ENCODE peak calls at places on chromosomes 12 and 14, in seven cellular contexts. One of them, this sample, is unnamed.
A peak's percentile ranks its signal among the peaks of the same experiment; 100 is the strongest.

GRCh38 chr12:67355428-67356385 is 86.5 kb downstream of the CAND1 start:
- DNase-seq in psoas muscle: no peak
- DNase-seq in fibroblast of lung: peak; percentile 76
- DNase-seq in left ventricle myocardium inferior: no peak
- DNase-seq in MM.1S: peak; percentile 46
- DNase-seq in trophoblast cell: peak; percentile 82
- DNase-seq in ovary: no peak
- DNase-seq in this sample: no peak

GRCh38 chr14:46198676-46199075 is 452.9 kb downstream of the RPL10L start:
- DNase-seq in MM.1S: no peak
- DNase-seq in left ventricle myocardium inferior: no peak
- DNase-seq in ovary: no peak
- DNase-seq in trophoblast cell: no peak
- DNase-seq in psoas muscle: no peak
- DNase-seq in fibroblast of lung: no peak
- DNase-seq in this sample: no peak

GRCh38 chr12:98758331-98758730 is 113.2 kb downstream of the APAF1 start:
- DNase-seq in MM.1S: no peak
- DNase-seq in psoas muscle: no peak
- DNase-seq in trophoblast cell: no peak
- DNase-seq in fibroblast of lung: no peak
- DNase-seq in left ventricle myocardium inferior: peak; percentile 25
- DNase-seq in ovary: peak; percentile 64
- DNase-seq in this sample: peak; percentile 70

GRCh38 chr12:121765573-121765972 is 27.9 kb downstream of the RHOF start:
- DNase-seq in trophoblast cell: peak; percentile 28
- DNase-seq in MM.1S: no peak
- DNase-seq in ovary: no peak
- DNase-seq in fibroblast of lung: peak; percentile 89
- DNase-seq in left ventricle myocardium inferior: no peak
- DNase-seq in psoas muscle: no peak
- DNase-seq in this sample: no peak

GRCh38 chr12:14948672-14949071 is 10.3 kb upstream of the ERP27 start:
- DNase-seq in trophoblast cell: peak; percentile 42
- DNase-seq in psoas muscle: no peak
- DNase-seq in ovary: no peak
- DNase-seq in MM.1S: peak; percentile 93
- DNase-seq in left ventricle myocardium inferior: no peak
- DNase-seq in fibroblast of lung: peak; percentile 81
- DNase-seq in this sample: no peak

GRCh38 chr14:77303417-77304156 is 17.1 kb downstream of the POMT2 start:
- DNase-seq in ovary: no peak
- DNase-seq in trophoblast cell: peak; percentile 79
- DNase-seq in left ventricle myocardium inferior: no peak
- DNase-seq in psoas muscle: no peak
- DNase-seq in MM.1S: no peak
- DNase-seq in fibroblast of lung: peak; percentile 91
- DNase-seq in this sample: no peak

GRCh38 chr12:107651867-107652449 is 33.6 kb upstream of the PWP1 start:
- DNase-seq in fibroblast of lung: no peak
- DNase-seq in psoas muscle: no peak
- DNase-seq in trophoblast cell: no peak
- DNase-seq in MM.1S: no peak
- DNase-seq in left ventricle myocardium inferior: no peak
- DNase-seq in ovary: no peak
- DNase-seq in this sample: no peak

GRCh38 chr12:48937170-48937569 is 11.9 kb upstream of the FKBP11 start:
- DNase-seq in trophoblast cell: no peak
- DNase-seq in ovary: no peak
- DNase-seq in fibroblast of lung: no peak
- DNase-seq in left ventricle myocardium inferior: no peak
- DNase-seq in psoas muscle: no peak
- DNase-seq in MM.1S: no peak
- DNase-seq in this sample: no peak

GRCh38 chr14:82999802-83000201 is 1466.1 kb upstream of the SEL1L start:
- DNase-seq in fibroblast of lung: peak; percentile 14
- DNase-seq in left ventricle myocardium inferior: no peak
- DNase-seq in psoas muscle: no peak
- DNase-seq in trophoblast cell: no peak
- DNase-seq in ovary: no peak
- DNase-seq in MM.1S: no peak
- DNase-seq in this sample: no peak

GRCh38 chr12:46358791-46359666 is 13.5 kb downstream of the SLC38A2 start:
- DNase-seq in trophoblast cell: no peak
- DNase-seq in MM.1S: no peak
- DNase-seq in fibroblast of lung: peak; percentile 20
- DNase-seq in ovary: no peak
- DNase-seq in psoas muscle: no peak
- DNase-seq in left ventricle myocardium inferior: no peak
- DNase-seq in this sample: no peak

GRCh38 chr12:104477812-104478388 is 21.2 kb downstream of the CHST11 start:
- DNase-seq in psoas muscle: no peak
- DNase-seq in ovary: no peak
- DNase-seq in fibroblast of lung: no peak
- DNase-seq in MM.1S: no peak
- DNase-seq in trophoblast cell: no peak
- DNase-seq in left ventricle myocardium inferior: no peak
- DNase-seq in this sample: no peak

GRCh38 chr12:42716521-42716920 is 127.0 kb upstream of the PRICKLE1 start:
- DNase-seq in psoas muscle: peak; percentile 64
- DNase-seq in ovary: no peak
- DNase-seq in fibroblast of lung: peak; percentile 37
- DNase-seq in left ventricle myocardium inferior: no peak
- DNase-seq in trophoblast cell: no peak
- DNase-seq in MM.1S: no peak
- DNase-seq in this sample: no peak

GRCh38 chr14:50213795-50214194 is 17.6 kb downstream of the SOS2 start:
- DNase-seq in psoas muscle: no peak
- DNase-seq in trophoblast cell: no peak
- DNase-seq in ovary: no peak
- DNase-seq in left ventricle myocardium inferior: no peak
- DNase-seq in MM.1S: no peak
- DNase-seq in fibroblast of lung: no peak
- DNase-seq in this sample: no peak

GRCh38 chr12:76866726-76867125 is 12.1 kb downstream of the CSRP2 start:
- DNase-seq in trophoblast cell: no peak
- DNase-seq in left ventricle myocardium inferior: no peak
- DNase-seq in fibroblast of lung: peak; percentile 41
- DNase-seq in ovary: no peak
- DNase-seq in psoas muscle: no peak
- DNase-seq in MM.1S: no peak
- DNase-seq in this sample: no peak

GRCh38 chr12:55697686-55698085 is 10.0 kb downstream of the ITGA7 start:
- DNase-seq in left ventricle myocardium inferior: no peak
- DNase-seq in fibroblast of lung: no peak
- DNase-seq in MM.1S: no peak
- DNase-seq in trophoblast cell: no peak
- DNase-seq in ovary: no peak
- DNase-seq in psoas muscle: peak; percentile 31
- DNase-seq in this sample: peak; percentile 18

GRCh38 chr14:99272669-99273024 is 650 bp upstream of the BCL11B start:
- DNase-seq in ovary: no peak
- DNase-seq in fibroblast of lung: no peak
- DNase-seq in trophoblast cell: no peak
- DNase-seq in MM.1S: no peak
- DNase-seq in left ventricle myocardium inferior: no peak
- DNase-seq in psoas muscle: no peak
- DNase-seq in this sample: no peak

GRCh38 chr12:66280573-66280972 is 21.7 kb upstream of the HELB start:
- DNase-seq in ovary: no peak
- DNase-seq in left ventricle myocardium inferior: no peak
- DNase-seq in trophoblast cell: peak; percentile 1
- DNase-seq in fibroblast of lung: no peak
- DNase-seq in psoas muscle: no peak
- DNase-seq in MM.1S: no peak
- DNase-seq in this sample: no peak

GRCh38 chr12:51838762-51839161 is 9.8 kb downstream of the FIGNL2 start:
- DNase-seq in fibroblast of lung: no peak
- DNase-seq in MM.1S: no peak
- DNase-seq in trophoblast cell: no peak
- DNase-seq in left ventricle myocardium inferior: no peak
- DNase-seq in ovary: no peak
- DNase-seq in psoas muscle: no peak
- DNase-seq in this sample: no peak

GRCh38 chr12:51836012-51836832 is 12.3 kb downstream of the FIGNL2 start:
- DNase-seq in MM.1S: no peak
- DNase-seq in fibroblast of lung: no peak
- DNase-seq in left ventricle myocardium inferior: no peak
- DNase-seq in psoas muscle: no peak
- DNase-seq in trophoblast cell: peak; percentile 54
- DNase-seq in ovary: no peak
- DNase-seq in this sample: no peak

GRCh38 chr12:51838036-51838435 is 10.5 kb downstream of the FIGNL2 start:
- DNase-seq in psoas muscle: no peak
- DNase-seq in left ventricle myocardium inferior: no peak
- DNase-seq in fibroblast of lung: no peak
- DNase-seq in ovary: no peak
- DNase-seq in trophoblast cell: no peak
- DNase-seq in MM.1S: no peak
- DNase-seq in this sample: no peak

GRCh38 chr12:51836833-51837184 is 11.7 kb downstream of the FIGNL2 start:
- DNase-seq in trophoblast cell: no peak
- DNase-seq in left ventricle myocardium inferior: no peak
- DNase-seq in ovary: no peak
- DNase-seq in psoas muscle: no peak
- DNase-seq in MM.1S: no peak
- DNase-seq in fibroblast of lung: no peak
- DNase-seq in this sample: no peak

DNA sequence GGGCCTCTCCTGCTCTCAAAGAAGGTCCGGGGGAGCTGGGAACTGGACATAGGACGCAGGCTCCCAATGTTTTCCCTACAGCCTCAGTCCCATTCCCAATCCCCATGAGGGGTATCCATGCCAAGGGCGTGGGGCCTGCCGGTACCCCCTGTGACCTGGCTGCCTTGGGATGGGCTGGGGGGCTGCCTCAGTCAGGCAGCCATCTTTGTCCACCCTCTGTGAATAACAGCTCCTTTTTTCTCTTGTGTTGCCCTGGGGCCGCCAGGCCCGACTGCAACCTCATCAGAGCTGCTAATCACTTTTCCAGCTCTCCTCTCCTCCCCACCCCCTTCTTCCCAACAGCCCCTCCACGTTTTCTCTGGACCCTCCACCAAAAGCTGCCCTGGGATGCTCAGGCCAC is 11.2 kb downstream of the FIGNL2 start:
- DNase-seq in MM.1S: no peak
- DNase-seq in trophoblast cell: no peak
- DNase-seq in fibroblast of lung: no peak
- DNase-seq in psoas muscle: no peak
- DNase-seq in ovary: no peak
- DNase-seq in left ventricle myocardium inferior: no peak
- DNase-seq in this sample: no peak
- H3K27me3 ChIP-seq in MM.1S: peaks cover 91% of the 10 kb centered on the region
- H3K27me3 ChIP-seq in trophoblast cell: no peaks in the 10 kb centered on the region
- H3K27me3 ChIP-seq in fibroblast of lung: peaks cover 47% of the 10 kb centered on the region
- H3K27me3 ChIP-seq in psoas muscle: peaks cover 12% of the 10 kb centered on the region
- H3K27me3 ChIP-seq in ovary: no peaks in the 10 kb centered on the region
- H3K27me3 ChIP-seq in left ventricle myocardium inferior: peaks cover 49% of the 10 kb centered on the region
- H3K27me3 ChIP-seq in this sample: no peaks in the 10 kb centered on the region

GRCh38 chr14:103534576-103535061 is 5.6 kb downstream of the TRMT61A start:
- DNase-seq in ovary: no peak
- DNase-seq in fibroblast of lung: no peak
- DNase-seq in psoas muscle: no peak
- DNase-seq in trophoblast cell: no peak
- DNase-seq in MM.1S: no peak
- DNase-seq in left ventricle myocardium inferior: no peak
- DNase-seq in this sample: no peak
- H3K27ac ChIP-seq in ovary: peak overlapping the region; percentile 24
- H3K27ac ChIP-seq in fibroblast of lung: no peak overlapping the region
- H3K27ac ChIP-seq in psoas muscle: no peak overlapping the region
- H3K27ac ChIP-seq in trophoblast cell: no peak overlapping the region
- H3K27ac ChIP-seq in MM.1S: no peak overlapping the region
- H3K27ac ChIP-seq in left ventricle myocardium inferior: no peak overlapping the region
- H3K27ac ChIP-seq in this sample: no peak overlapping the region

DNA sequence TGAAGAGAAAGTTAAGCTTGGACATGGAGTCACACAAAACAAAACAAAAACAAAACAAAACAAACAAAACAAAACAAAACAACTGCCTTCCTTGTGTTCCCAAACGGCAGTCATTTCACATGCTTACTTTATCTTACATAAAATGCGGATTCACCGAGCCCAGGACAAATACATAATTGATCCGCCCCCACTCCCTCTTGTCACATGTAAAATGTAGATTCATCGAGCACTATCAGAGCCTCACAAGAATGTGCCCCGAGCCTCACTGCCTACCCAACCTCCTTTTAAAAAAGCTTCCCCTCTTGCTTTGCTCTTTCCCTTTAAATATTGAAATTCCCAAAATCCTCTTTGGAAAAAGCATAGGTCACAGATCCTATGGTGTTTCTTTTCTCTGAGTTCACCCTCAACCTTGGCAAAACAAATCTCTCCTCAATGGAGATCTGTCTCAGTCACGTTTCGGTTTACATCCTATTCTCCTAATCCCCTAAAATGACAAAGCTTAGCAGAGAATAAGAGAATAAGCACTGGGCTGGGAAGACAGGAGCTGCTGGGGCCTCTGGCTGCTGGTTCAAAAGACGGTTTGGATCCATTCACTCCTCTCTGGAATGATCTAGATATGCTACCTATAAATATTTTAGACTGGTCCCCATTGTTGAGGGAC is 83.7 kb downstream of the NINJ2 start:
- DNase-seq in fibroblast of lung: no peak
- DNase-seq in left ventricle myocardium inferior: no peak
- DNase-seq in ovary: no peak
- DNase-seq in trophoblast cell: no peak
- DNase-seq in psoas muscle: no peak
- DNase-seq in MM.1S: no peak
- DNase-seq in this sample: no peak
- H3K4me1 ChIP-seq in fibroblast of lung: peaks cover 2% of the 10 kb centered on the region
- H3K4me1 ChIP-seq in left ventricle myocardium inferior: peaks cover 75% of the 10 kb centered on the region
- H3K4me1 ChIP-seq in ovary: peaks cover 5% of the 10 kb centered on the region
- H3K4me1 ChIP-seq in trophoblast cell: peaks cover 4% of the 10 kb centered on the region
- H3K4me1 ChIP-seq in psoas muscle: peaks cover 42% of the 10 kb centered on the region
- H3K4me1 ChIP-seq in MM.1S: peaks cover 4% of the 10 kb centered on the region
- H3K4me1 ChIP-seq in this sample: peaks cover 3% of the 10 kb centered on the region

DNA sequence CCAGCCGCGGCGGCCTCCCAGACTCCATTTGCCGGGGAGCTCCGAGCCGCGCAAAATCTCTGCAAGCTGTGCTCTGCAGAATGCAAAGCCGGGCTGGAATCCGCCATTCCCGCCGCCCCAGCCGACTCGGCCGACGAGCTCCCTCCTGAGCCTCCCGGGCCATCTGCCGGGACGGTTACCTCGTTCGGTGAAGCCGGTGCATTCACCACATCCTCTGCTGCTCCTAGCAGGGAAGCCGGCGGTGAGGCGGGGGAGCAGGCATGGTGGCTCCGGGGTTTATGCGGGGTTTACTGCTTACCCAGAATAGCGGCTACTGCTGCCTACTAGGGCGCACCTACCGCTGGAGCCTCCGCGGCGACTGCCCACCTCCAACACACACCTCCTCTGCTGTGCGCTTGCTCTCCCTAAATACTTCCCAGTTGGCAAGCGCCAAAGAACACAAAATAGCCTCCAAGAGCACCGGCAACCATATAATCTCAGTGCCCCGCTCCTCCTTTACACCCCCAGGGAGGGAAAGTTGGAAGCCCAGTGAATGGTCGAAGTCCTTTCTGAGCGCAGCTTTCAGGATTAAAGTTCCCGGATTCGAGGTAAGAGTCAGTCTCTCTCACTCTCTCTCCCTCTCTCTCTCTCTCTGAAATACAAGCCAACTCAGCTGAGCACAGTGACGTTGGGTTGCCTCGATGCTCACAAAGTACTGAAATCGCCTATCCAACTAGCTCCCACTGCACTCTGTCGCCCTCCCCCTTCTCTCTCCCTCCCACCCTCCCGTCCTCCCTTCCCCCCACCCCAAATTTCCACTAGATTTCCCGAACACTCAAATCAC is at the start of gene TBX5:
- DNase-seq in trophoblast cell: no peak
- DNase-seq in left ventricle myocardium inferior: no peak
- DNase-seq in ovary: no peak
- DNase-seq in MM.1S: no peak
- DNase-seq in fibroblast of lung: peak; percentile 97
- DNase-seq in psoas muscle: no peak
- DNase-seq in this sample: peak; percentile 50
- H3K27me3 ChIP-seq in trophoblast cell: peaks cover 93% of the 10 kb centered on the region
- H3K27me3 ChIP-seq in left ventricle myocardium inferior: peaks cover 94% of the 10 kb centered on the region
- H3K27me3 ChIP-seq in ovary: no peaks in the 10 kb centered on the region
- H3K27me3 ChIP-seq in MM.1S: peaks cover 7% of the 10 kb centered on the region
- H3K27me3 ChIP-seq in fibroblast of lung: no peaks in the 10 kb centered on the region
- H3K27me3 ChIP-seq in psoas muscle: peaks cover 98% of the 10 kb centered on the region
- H3K27me3 ChIP-seq in this sample: no peaks in the 10 kb centered on the region

This sample was measured in right cardiac atrium.